ENCODE peak calls at places on chromosomes 5 and 9, in nine cellular contexts. C is sigmoid colon; W is psoas muscle; X is choroid plexus epithelial cell; I is brain microvascular endothelial cell; A is left lung; S is CD4-positive, alpha-beta memory T cell; Q is mesendoderm; R is endodermal cell. F is an unnamed sample.

GRCh38 chr9:101705135-101705661 is 33.2 kb downstream of the GRIN3A start:
- DNase-seq in C (no peak), W (peak; percentile 44), X (peak; percentile 19), I (no peak), A (peak; percentile 47), S (no peak), Q (peak; percentile 84), R (peak; percentile 88), F (peak; percentile 10)

GRCh38 chr5:50687548-50687947 is 21.1 kb downstream of the PARP8 start:
- DNase-seq in C (no peak), W (no peak), X (no peak), I (no peak), A (no peak), S (no peak), Q (no peak), R (no peak), F (no peak)

GRCh38 chr5:156460496-156460895 is 133.5 kb downstream of the SGCD start:
- DNase-seq in C (no peak), W (no peak), X (no peak), I (no peak), A (no peak), S (no peak), Q (no peak), R (no peak), F (no peak)

GRCh38 chr5:43065384-43066230 is 25.5 kb upstream of the ANXA2R start:
- DNase-seq in C (peak; percentile 86), W (peak; percentile 87), X (peak; percentile 76), I (peak; percentile 63), A (peak; percentile 88), S (peak; percentile 69), Q (peak; percentile 60), R (no peak), F (no peak)

GRCh38 chr9:101449071-101449721 is 13.6 kb upstream of the ALDOB start:
- DNase-seq in C (peak; percentile 79), W (peak; percentile 79), X (peak; percentile 79), I (peak; percentile 65), A (peak; percentile 92), S (peak; percentile 38), Q (peak; percentile 89), R (peak; percentile 96), F (peak; percentile 24)

GRCh38 chr9:126020836-126021235 is 273.7 kb downstream of the PBX3 start:
- DNase-seq in C (no peak), W (peak; percentile 30), X (no peak), I (no peak), A (no peak), S (no peak), Q (no peak), R (no peak), F (no peak)

GRCh38 chr9:37988041-37988440 is 81.0 kb downstream of the SHB start:
- DNase-seq in C (no peak), W (no peak), X (no peak), I (no peak), A (no peak), S (no peak), Q (no peak), R (no peak), F (no peak)

GRCh38 chr9:123445981-123446610 is 90.1 kb downstream of the CRB2 start:
- DNase-seq in C (no peak), W (no peak), X (no peak), I (peak; percentile 16), A (no peak), S (no peak), Q (peak; percentile 81), R (peak; percentile 76), F (no peak)

GRCh38 chr9:5072871-5073270 is 87.8 kb downstream of the JAK2 start:
- DNase-seq in C (no peak), W (no peak), X (no peak), I (no peak), A (peak; percentile 34), S (no peak), Q (no peak), R (no peak), F (no peak)

GRCh38 chr5:133680830-133681555 is 68.7 kb upstream of the FSTL4 start:
- DNase-seq in C (peak; percentile 26), W (no peak), X (no peak), I (no peak), A (no peak), S (no peak), Q (no peak), R (peak; percentile 22), F (no peak)

GRCh38 chr9:91474656-91475055 is 51.0 kb upstream of the NFIL3 start:
- DNase-seq in C (no peak), W (no peak), X (peak; percentile 47), I (peak; percentile 43), A (no peak), S (no peak), Q (no peak), R (no peak), F (no peak)

GRCh38 chr9:98159790-98160189 is 32.6 kb downstream of the CORO2A start:
- DNase-seq in C (no peak), W (no peak), X (no peak), I (no peak), A (no peak), S (no peak), Q (no peak), R (no peak), F (no peak)

GRCh38 chr5:11182441-11183080 is 421.5 kb upstream of the DAP start:
- DNase-seq in C (no peak), W (no peak), X (peak; percentile 53), I (peak; percentile 46), A (no peak), S (no peak), Q (peak; percentile 92), R (peak; percentile 62), F (peak; percentile 14)

GRCh38 chr5:52725065-52725746 is 62.5 kb upstream of the ITGA1 start:
- DNase-seq in C (no peak), W (no peak), X (peak; percentile 71), I (peak; percentile 86), A (no peak), S (peak; percentile 94), Q (no peak), R (no peak), F (no peak)

DNA sequence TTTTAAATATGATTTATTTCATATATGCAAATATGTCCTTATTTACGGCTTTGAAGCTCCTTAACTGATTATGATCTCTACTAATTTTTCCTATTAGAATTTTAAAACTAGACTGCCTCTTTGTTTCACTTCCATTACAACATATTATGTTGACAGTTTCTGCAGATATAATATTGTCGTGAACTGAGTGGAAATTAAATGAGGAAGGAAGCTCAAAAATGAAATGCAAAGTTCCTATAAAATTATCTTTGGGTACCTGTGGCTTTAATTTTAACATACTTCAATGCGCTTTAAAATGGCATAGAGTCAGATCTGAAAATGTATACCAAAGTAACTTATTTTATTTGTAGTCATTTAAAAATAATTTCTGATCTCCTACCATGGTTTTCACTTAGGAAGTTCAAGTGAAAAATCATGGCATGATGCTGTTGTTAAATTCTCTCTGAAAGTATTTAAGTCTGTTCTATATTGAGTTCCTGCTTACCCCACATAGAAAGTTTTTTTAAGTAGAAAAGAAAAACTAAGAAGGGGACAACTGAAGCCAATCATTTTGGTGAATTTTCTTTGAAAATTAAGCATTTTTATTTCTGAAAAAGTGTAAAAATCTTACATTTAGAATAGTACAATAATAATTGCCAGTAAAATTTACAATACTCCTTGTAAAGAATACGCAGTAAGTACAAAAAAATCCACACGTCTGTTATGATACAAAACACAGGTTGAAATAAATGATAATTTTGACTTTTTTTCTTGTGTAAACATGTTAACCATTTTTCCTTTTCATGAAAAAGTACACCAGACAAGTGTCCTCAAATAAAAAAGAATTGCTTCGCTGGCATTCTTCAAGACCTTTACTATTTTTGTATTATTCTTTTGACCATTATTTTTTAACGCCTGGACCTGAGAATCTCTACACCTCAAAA is 2.6 kb downstream of the FOXD1 start:
- DNase-seq in C (no peak), W (no peak), X (no peak), I (no peak), A (no peak), S (no peak), Q (no peak), R (no peak), F (no peak)
- H3K4me3 ChIP-seq in C (no peak overlapping the region), W (peak overlapping the region; percentile 39), X (peak overlapping the region; percentile 88), I (peak overlapping the region; percentile 71), A (no peak overlapping the region), S (no peak overlapping the region), Q (no peak overlapping the region), R (no peak overlapping the region), F (peak overlapping the region; percentile 90)

DNA sequence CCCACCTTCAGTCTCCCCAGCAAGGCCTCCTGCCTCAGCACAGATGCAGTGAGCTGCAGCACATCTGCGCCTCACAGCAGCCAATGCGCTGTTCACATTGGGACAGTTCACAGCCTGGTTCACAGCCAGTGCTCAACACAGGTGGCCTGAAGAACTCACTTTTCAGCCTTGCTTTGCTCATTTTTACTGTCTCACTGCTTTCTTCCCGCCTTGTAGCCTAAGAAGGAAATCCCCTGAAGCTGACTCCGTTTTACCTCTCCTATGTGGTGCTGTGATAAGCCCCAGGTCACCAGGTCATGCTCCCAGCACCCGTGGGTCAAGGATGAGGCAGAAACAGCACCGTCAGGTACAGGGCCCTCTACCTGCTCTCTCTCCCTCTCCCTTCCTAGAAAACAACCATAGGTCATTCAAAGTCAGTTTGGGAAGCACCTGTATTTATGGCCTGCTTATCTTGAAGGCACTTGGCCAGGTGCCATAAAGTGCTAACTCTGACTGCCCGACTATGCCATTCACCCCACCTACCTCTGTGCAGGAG is 1.1 kb downstream of the GCNT4 start:
- DNase-seq in C (no peak), W (no peak), X (no peak), I (no peak), A (no peak), S (peak; percentile 59), Q (peak; percentile 32), R (peak; percentile 67), F (no peak)
- H3K4me3 ChIP-seq in C (peak overlapping the region; percentile 91), W (peak overlapping the region; percentile 90), X (peak overlapping the region; percentile 5), I (no peak overlapping the region), A (no peak overlapping the region), S (peak overlapping the region; percentile 43), Q (no peak overlapping the region), R (peak overlapping the region; percentile 84), F (no peak overlapping the region)

DNA sequence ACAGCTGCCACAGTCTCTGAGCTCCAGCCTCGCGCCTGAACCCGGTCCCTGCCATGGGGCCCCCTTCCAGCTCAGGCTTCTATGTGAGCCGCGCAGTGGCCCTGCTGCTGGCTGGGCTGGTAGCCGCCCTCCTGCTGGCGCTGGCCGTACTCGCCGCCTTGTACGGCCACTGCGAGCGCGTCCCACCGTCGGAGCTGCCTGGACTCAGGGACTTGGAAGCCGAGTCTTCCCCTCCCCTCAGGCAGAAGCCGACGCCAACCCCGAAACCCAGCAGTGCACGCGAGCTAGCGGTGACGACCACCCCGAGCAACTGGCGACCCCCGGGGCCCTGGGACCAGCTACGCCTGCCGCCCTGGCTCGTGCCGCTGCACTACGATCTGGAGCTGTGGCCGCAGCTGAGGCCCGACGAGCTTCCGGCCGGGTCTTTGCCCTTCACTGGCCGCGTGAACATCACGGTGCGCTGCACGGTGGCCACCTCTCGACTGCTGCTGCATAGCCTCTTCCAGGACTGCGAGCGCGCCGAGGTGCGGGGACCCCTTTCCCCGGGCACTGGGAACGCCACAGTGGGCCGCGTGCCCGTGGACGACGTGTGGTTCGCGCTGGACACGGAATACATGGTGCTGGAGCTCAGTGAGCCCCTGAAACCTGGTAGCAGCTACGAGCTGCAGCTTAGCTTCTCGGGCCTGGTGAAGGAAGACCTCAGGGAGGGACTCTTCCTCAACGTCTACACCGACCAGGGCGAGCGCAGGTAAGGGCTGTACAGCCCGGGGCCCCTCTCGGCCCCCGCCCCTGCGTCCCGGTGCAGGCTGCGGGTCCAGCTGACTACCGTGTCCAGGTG is 509 bp downstream of the LVRN start:
- DNase-seq in C (peak; percentile 65), W (peak; percentile 65), X (no peak), I (no peak), A (peak; percentile 83), S (no peak), Q (peak; percentile 28), R (peak; percentile 74), F (no peak)
- H3K4me3 ChIP-seq in C (peak overlapping the region; percentile 44), W (peak overlapping the region; percentile 55), X (peak overlapping the region; percentile 61), I (peak overlapping the region; percentile 56), A (peak overlapping the region; percentile 26), S (no peak overlapping the region), Q (no peak overlapping the region), R (peak overlapping the region; percentile 75), F (peak overlapping the region; percentile 44)

GRCh38 chr5:16034640-16035039 is 145.0 kb downstream of the MARCHF11 start:
- DNase-seq in C (no peak), W (no peak), X (no peak), I (no peak), A (no peak), S (no peak), Q (no peak), R (no peak), F (no peak)
- H3K4me3 ChIP-seq in C (no peak overlapping the region), W (no peak overlapping the region), X (no peak overlapping the region), I (no peak overlapping the region), A (no peak overlapping the region), S (no peak overlapping the region), Q (no peak overlapping the region), R (no peak overlapping the region), F (no peak overlapping the region)

F was measured in retinal pigment epithelial cell.